ENCODE peak calls at places on chromosomes 6 and 20, in eight cellular contexts. One of them, this sample, is unnamed.

GRCh38 chr6:7624781-7625710 is 35.0 kb downstream of the SNRNP48 start:
- DNase-seq in stimulated activated CD4-positive, alpha-beta T cell treated with anti-CD3 and anti-CD28 coated beads, Interleukin-2, amount 100 ng/mL, for 24 hours: no peak
- DNase-seq in ELF-1: peak
- DNase-seq in GM23338: peak
- DNase-seq in activated T-helper 1 cell treated with anti-CD3 and anti-CD28 coated beads, Interleukin-2, amount 50 U/mL, for 16 hours: no peak
- DNase-seq in HT1080: no peak
- DNase-seq in EL: no peak
- DNase-seq in heart right ventricle: no peak
- DNase-seq in this sample: no peak

GRCh38 chr6:136491674-136492235 is 58.5 kb downstream of the MAP7 start:
- DNase-seq in stimulated activated CD4-positive, alpha-beta T cell treated with anti-CD3 and anti-CD28 coated beads, Interleukin-2, amount 100 ng/mL, for 24 hours: no peak
- DNase-seq in ELF-1: no peak
- DNase-seq in GM23338: no peak
- DNase-seq in activated T-helper 1 cell treated with anti-CD3 and anti-CD28 coated beads, Interleukin-2, amount 50 U/mL, for 16 hours: no peak
- DNase-seq in HT1080: no peak
- DNase-seq in EL: no peak
- DNase-seq in heart right ventricle: no peak
- DNase-seq in this sample: no peak

GRCh38 chr6:146857960-146858308 is 259.2 kb downstream of the ADGB start:
- DNase-seq in stimulated activated CD4-positive, alpha-beta T cell treated with anti-CD3 and anti-CD28 coated beads, Interleukin-2, amount 100 ng/mL, for 24 hours: no peak
- DNase-seq in ELF-1: no peak
- DNase-seq in GM23338: peak
- DNase-seq in activated T-helper 1 cell treated with anti-CD3 and anti-CD28 coated beads, Interleukin-2, amount 50 U/mL, for 16 hours: no peak
- DNase-seq in HT1080: no peak
- DNase-seq in EL: no peak
- DNase-seq in heart right ventricle: no peak
- DNase-seq in this sample: no peak

GRCh38 chr20:3805594-3806264 is 9.6 kb downstream of the CDC25B start:
- DNase-seq in stimulated activated CD4-positive, alpha-beta T cell treated with anti-CD3 and anti-CD28 coated beads, Interleukin-2, amount 100 ng/mL, for 24 hours: no peak
- DNase-seq in ELF-1: no peak
- DNase-seq in GM23338: no peak
- DNase-seq in activated T-helper 1 cell treated with anti-CD3 and anti-CD28 coated beads, Interleukin-2, amount 50 U/mL, for 16 hours: no peak
- DNase-seq in HT1080: peak
- DNase-seq in EL: peak
- DNase-seq in heart right ventricle: no peak
- DNase-seq in this sample: no peak

GRCh38 chr6:90859612-90860011 is 272.7 kb upstream of the MAP3K7 start:
- DNase-seq in stimulated activated CD4-positive, alpha-beta T cell treated with anti-CD3 and anti-CD28 coated beads, Interleukin-2, amount 100 ng/mL, for 24 hours: no peak
- DNase-seq in ELF-1: no peak
- DNase-seq in GM23338: peak
- DNase-seq in activated T-helper 1 cell treated with anti-CD3 and anti-CD28 coated beads, Interleukin-2, amount 50 U/mL, for 16 hours: no peak
- DNase-seq in HT1080: no peak
- DNase-seq in EL: no peak
- DNase-seq in heart right ventricle: no peak
- DNase-seq in this sample: peak

GRCh38 chr6:30612687-30613248 is 4.3 kb downstream of the PPP1R10 start:
- DNase-seq in stimulated activated CD4-positive, alpha-beta T cell treated with anti-CD3 and anti-CD28 coated beads, Interleukin-2, amount 100 ng/mL, for 24 hours: no peak
- DNase-seq in ELF-1: no peak
- DNase-seq in GM23338: no peak
- DNase-seq in activated T-helper 1 cell treated with anti-CD3 and anti-CD28 coated beads, Interleukin-2, amount 50 U/mL, for 16 hours: no peak
- DNase-seq in HT1080: no peak
- DNase-seq in EL: peak
- DNase-seq in heart right ventricle: no peak
- DNase-seq in this sample: no peak

GRCh38 chr6:14542670-14543366 is 425.2 kb downstream of the CD83 start:
- DNase-seq in stimulated activated CD4-positive, alpha-beta T cell treated with anti-CD3 and anti-CD28 coated beads, Interleukin-2, amount 100 ng/mL, for 24 hours: peak
- DNase-seq in ELF-1: no peak
- DNase-seq in GM23338: no peak
- DNase-seq in activated T-helper 1 cell treated with anti-CD3 and anti-CD28 coated beads, Interleukin-2, amount 50 U/mL, for 16 hours: peak
- DNase-seq in HT1080: peak
- DNase-seq in EL: peak
- DNase-seq in heart right ventricle: no peak
- DNase-seq in this sample: no peak

GRCh38 chr6:146593978-146594377 is 4.8 kb upstream of the ADGB start:
- DNase-seq in stimulated activated CD4-positive, alpha-beta T cell treated with anti-CD3 and anti-CD28 coated beads, Interleukin-2, amount 100 ng/mL, for 24 hours: no peak
- DNase-seq in ELF-1: no peak
- DNase-seq in GM23338: no peak
- DNase-seq in activated T-helper 1 cell treated with anti-CD3 and anti-CD28 coated beads, Interleukin-2, amount 50 U/mL, for 16 hours: no peak
- DNase-seq in HT1080: no peak
- DNase-seq in EL: no peak
- DNase-seq in heart right ventricle: no peak
- DNase-seq in this sample: no peak

GRCh38 chr6:80676386-80676785 is 569.9 kb downstream of the BCKDHB start:
- DNase-seq in stimulated activated CD4-positive, alpha-beta T cell treated with anti-CD3 and anti-CD28 coated beads, Interleukin-2, amount 100 ng/mL, for 24 hours: no peak
- DNase-seq in ELF-1: no peak
- DNase-seq in GM23338: no peak
- DNase-seq in activated T-helper 1 cell treated with anti-CD3 and anti-CD28 coated beads, Interleukin-2, amount 50 U/mL, for 16 hours: no peak
- DNase-seq in HT1080: peak
- DNase-seq in EL: no peak
- DNase-seq in heart right ventricle: no peak
- DNase-seq in this sample: no peak

GRCh38 chr20:32482251-32483220 is 102.6 kb downstream of the NOL4L start:
- DNase-seq in stimulated activated CD4-positive, alpha-beta T cell treated with anti-CD3 and anti-CD28 coated beads, Interleukin-2, amount 100 ng/mL, for 24 hours: peak
- DNase-seq in ELF-1: peak
- DNase-seq in GM23338: peak
- DNase-seq in activated T-helper 1 cell treated with anti-CD3 and anti-CD28 coated beads, Interleukin-2, amount 50 U/mL, for 16 hours: peak
- DNase-seq in HT1080: peak
- DNase-seq in EL: peak
- DNase-seq in heart right ventricle: peak
- DNase-seq in this sample: no peak

GRCh38 chr6:44527961-44528644 is 140.6 kb downstream of the CDC5L start:
- DNase-seq in stimulated activated CD4-positive, alpha-beta T cell treated with anti-CD3 and anti-CD28 coated beads, Interleukin-2, amount 100 ng/mL, for 24 hours: no peak
- DNase-seq in ELF-1: no peak
- DNase-seq in GM23338: no peak
- DNase-seq in activated T-helper 1 cell treated with anti-CD3 and anti-CD28 coated beads, Interleukin-2, amount 50 U/mL, for 16 hours: no peak
- DNase-seq in HT1080: no peak
- DNase-seq in EL: no peak
- DNase-seq in heart right ventricle: no peak
- DNase-seq in this sample: no peak

GRCh38 chr20:50344232-50345071 is 153.8 kb downstream of the CEBPB start:
- DNase-seq in stimulated activated CD4-positive, alpha-beta T cell treated with anti-CD3 and anti-CD28 coated beads, Interleukin-2, amount 100 ng/mL, for 24 hours: no peak
- DNase-seq in ELF-1: no peak
- DNase-seq in GM23338: peak
- DNase-seq in activated T-helper 1 cell treated with anti-CD3 and anti-CD28 coated beads, Interleukin-2, amount 50 U/mL, for 16 hours: no peak
- DNase-seq in HT1080: no peak
- DNase-seq in EL: no peak
- DNase-seq in heart right ventricle: no peak
- DNase-seq in this sample: no peak